ENCODE peak calls at places on chromosome 17, in ten cellular contexts. T, E, F, M, I, V, Q, D, Y and K are unnamed samples.

GRCh38 chr17:10735251-10735650 is 5.4 kb upstream of the TMEM220 start:
- DNase-seq in Y (no peak), M (no peak), F (no peak), Q (no peak), E (no peak), T (no peak), V (no peak), D (no peak), I (no peak), K (no peak)

GRCh38 chr17:36755586-36755985 is 154.2 kb downstream of the MRM1 start:
- DNase-seq in E (peak; percentile 38), V (peak; percentile 75), D (no peak), I (no peak), M (no peak), Y (peak; percentile 84), T (peak; percentile 36), F (peak; percentile 85), Q (no peak), K (no peak)

GRCh38 chr17:8586766-8587165 is 43.8 kb downstream of the MYH10 start:
- DNase-seq in M (no peak), Q (no peak), E (no peak), V (no peak), I (no peak), T (no peak), D (no peak), F (no peak), Y (no peak), K (no peak)

GRCh38 chr17:75508848-75509450 is 6.4 kb downstream of the CASKIN2 start:
- DNase-seq in F (no peak), Y (no peak), E (no peak), I (no peak), T (no peak), D (no peak), V (no peak), Q (no peak), M (no peak), K (no peak)

GRCh38 chr17:12987120-12987519 is 30.7 kb downstream of the ELAC2 start:
- DNase-seq in I (no peak), D (no peak), Q (no peak), T (no peak), M (no peak), V (peak; percentile 67), F (peak; percentile 31), Y (no peak), E (no peak), K (no peak)

GRCh38 chr17:4849011-4849536 is 15.9 kb downstream of the MINK1 start:
- DNase-seq in D (no peak), E (no peak), Q (no peak), I (no peak), Y (peak; percentile 38), V (no peak), F (peak; percentile 65), T (no peak), M (no peak), K (peak; percentile 88)

GRCh38 chr17:67258836-67259468 is 14.0 kb upstream of the HELZ start:
- DNase-seq in T (no peak), E (no peak), V (no peak), Q (no peak), I (no peak), M (no peak), D (no peak), F (no peak), Y (no peak), K (no peak)

GRCh38 chr17:82180776-82181528 is 31.7 kb downstream of the CCDC57 start:
- DNase-seq in D (no peak), E (no peak), M (no peak), T (no peak), V (no peak), Q (no peak), F (no peak), Y (no peak), I (no peak), K (no peak)

GRCh38 chr17:39996162-39996561 is 15.6 kb downstream of the PSMD3 start:
- DNase-seq in Q (no peak), E (no peak), T (no peak), Y (no peak), V (no peak), I (no peak), M (no peak), D (no peak), F (no peak), K (no peak)

GRCh38 chr17:60493847-60494321 is 32.2 kb downstream of the APPBP2 start:
- DNase-seq in D (no peak), Q (no peak), M (no peak), I (no peak), F (no peak), E (no peak), Y (no peak), V (no peak), T (no peak), K (peak; percentile 22)

GRCh38 chr17:40432864-40433528 is 10.3 kb upstream of the IGFBP4 start:
- DNase-seq in M (no peak), D (peak; percentile 65), F (no peak), V (peak; percentile 3), Q (no peak), T (no peak), E (no peak), I (no peak), Y (no peak), K (peak; percentile 76)

GRCh38 chr17:1621273-1621954 is 7.2 kb downstream of the SLC43A2 start:
- DNase-seq in D (no peak), Q (no peak), T (no peak), I (no peak), Y (no peak), E (peak; percentile 37), V (no peak), M (no peak), F (no peak), K (no peak)

GRCh38 chr17:76909971-76910760 is 42.0 kb downstream of the MGAT5B start:
- DNase-seq in E (peak; percentile 62), D (peak; percentile 72), I (no peak), Y (peak; percentile 74), Q (peak; percentile 7), T (peak; percentile 92), F (peak; percentile 94), V (peak; percentile 97), M (no peak), K (peak; percentile 57)

GRCh38 chr17:81537343-81537855 is 9.2 kb downstream of the FSCN2 start:
- DNase-seq in F (peak; percentile 86), Y (peak; percentile 67), M (no peak), V (peak; percentile 92), D (peak; percentile 49), I (no peak), T (peak; percentile 66), E (peak; percentile 62), Q (no peak), K (peak; percentile 29)

GRCh38 chr17:51059781-51060180 is 60.9 kb downstream of the SPAG9 start:
- DNase-seq in I (no peak), M (no peak), V (no peak), D (peak; percentile 11), T (no peak), F (no peak), Q (no peak), Y (no peak), E (peak; percentile 38), K (no peak)